ENCODE peak calls at places on chromosomes 12 and 14, in eight cellular contexts. D is AG10803; R is psoas muscle; Z is cardiac muscle cell; M is neural crest cell; S is CD8-positive, alpha-beta T cell; E is lower leg skin; H is thoracic aorta. J is an unnamed sample.

GRCh38 chr14:106134901-106135300 is 608.5 kb downstream of the TMEM121 start:
- DNase-seq in D (no peak), H (no peak), E (no peak), M (no peak), R (no peak), S (no peak), Z (no peak), J (no peak)

GRCh38 chr14:79395061-79395460 is 816.2 kb downstream of the DIO2 start:
- DNase-seq in R (no peak), S (no peak), H (no peak), M (no peak), E (no peak), Z (peak), D (peak), J (no peak)

GRCh38 chr14:55976619-55977018 is 141.6 kb upstream of the PELI2 start:
- DNase-seq in H (no peak), R (no peak), D (no peak), Z (peak), E (no peak), S (no peak), M (no peak), J (no peak)

GRCh38 chr12:100797246-100797645 is 2.7 kb downstream of the ANO4 start:
- DNase-seq in R (no peak), D (no peak), E (no peak), Z (no peak), M (no peak), S (no peak), H (no peak), J (no peak)

GRCh38 chr14:72793154-72793725 is 100.7 kb downstream of the DPF3 start:
- DNase-seq in Z (no peak), R (no peak), M (no peak), E (no peak), H (no peak), S (no peak), D (no peak), J (no peak)

GRCh38 chr14:92651106-92651792 is 97.2 kb downstream of the LGMN start:
- DNase-seq in S (peak), R (peak), Z (peak), H (no peak), M (no peak), D (no peak), E (peak), J (no peak)

GRCh38 chr14:54207476-54207875 is 189.3 kb upstream of the CDKN3 start:
- DNase-seq in S (no peak), M (no peak), Z (peak), H (no peak), R (no peak), D (peak), E (no peak), J (no peak)

GRCh38 chr12:131535779-131536178 is 175.1 kb upstream of the SFSWAP start:
- DNase-seq in M (no peak), R (no peak), S (no peak), D (no peak), Z (no peak), E (no peak), H (no peak), J (no peak)

GRCh38 chr14:75469606-75470237 is 41.9 kb downstream of the JDP2 start:
- DNase-seq in R (peak), D (no peak), M (no peak), S (no peak), Z (no peak), H (no peak), E (no peak), J (no peak)

GRCh38 chr12:118645219-118645618 is 268.9 kb downstream of the SUDS3 start:
- DNase-seq in D (no peak), H (no peak), Z (no peak), S (no peak), R (no peak), M (peak), E (no peak), J (peak)

GRCh38 chr12:79547735-79548347 is 142.9 kb downstream of the PAWR start:
- DNase-seq in S (no peak), E (peak), D (peak), R (no peak), M (peak), Z (peak), H (no peak), J (no peak)

GRCh38 chr14:56005580-56006053 is 112.6 kb upstream of the PELI2 start:
- DNase-seq in E (no peak), D (peak), Z (peak), M (no peak), H (no peak), R (no peak), S (no peak), J (no peak)

GRCh38 chr12:75361408-75361807 is 26.9 kb downstream of the GLIPR1L1 start:
- DNase-seq in E (no peak), R (no peak), Z (no peak), M (no peak), D (no peak), S (no peak), H (no peak), J (no peak)

GRCh38 chr14:101558739-101559240 is 2.5 kb upstream of the DIO3 start:
- DNase-seq in M (no peak), D (no peak), H (no peak), R (peak), S (no peak), Z (no peak), E (no peak), J (no peak)

GRCh38 chr12:15540469-15540872 is 218.2 kb downstream of the PTPRO start:
- DNase-seq in D (peak), H (no peak), E (no peak), Z (peak), M (no peak), R (no peak), S (no peak), J (no peak)

GRCh38 chr14:101127239-101127638 is 223.7 kb upstream of the RTL1 start:
- DNase-seq in H (no peak), R (no peak), E (no peak), D (peak), S (no peak), Z (no peak), M (no peak), J (peak)

GRCh38 chr12:84807249-84807648 is 105.3 kb downstream of the SLC6A15 start:
- DNase-seq in D (no peak), R (no peak), M (no peak), S (no peak), E (no peak), H (no peak), Z (no peak), J (no peak)

GRCh38 chr14:68460541-68460940 is 332.3 kb downstream of the ZFP36L1 start:
- DNase-seq in D (no peak), R (no peak), S (no peak), M (no peak), E (peak), H (no peak), Z (no peak), J (no peak)

GRCh38 chr12:55637467-55637866 is 775 bp downstream of the OR10P1 start:
- DNase-seq in D (no peak), E (no peak), S (peak), Z (no peak), R (no peak), M (no peak), H (no peak), J (no peak)

GRCh38 chr12:4089147-4089606 is 184.4 kb upstream of the CCND2 start:
- DNase-seq in Z (no peak), M (no peak), H (no peak), D (no peak), R (no peak), E (no peak), S (no peak), J (no peak)

GRCh38 chr14:68691031-68691864 is 101.6 kb downstream of the ZFP36L1 start:
- DNase-seq in D (no peak), Z (no peak), E (no peak), H (no peak), S (no peak), R (no peak), M (peak), J (no peak)

GRCh38 chr12:130070017-130070653 is 92.1 kb upstream of the FZD10 start:
- DNase-seq in D (no peak), H (no peak), R (no peak), Z (no peak), M (no peak), S (no peak), E (peak), J (no peak)

GRCh38 chr12:115758886-115759620 is 518.4 kb downstream of the MED13L start:
- DNase-seq in E (no peak), H (no peak), Z (no peak), S (no peak), M (no peak), R (no peak), D (no peak), J (no peak)

GRCh38 chr12:65122661-65123060 is 1.6 kb upstream of the WIF1 start:
- DNase-seq in R (no peak), E (no peak), H (no peak), M (no peak), Z (no peak), S (no peak), D (no peak), J (no peak)

GRCh38 chr12:65121956-65122469 is 908 bp upstream of the WIF1 start:
- DNase-seq in Z (no peak), E (no peak), M (no peak), H (no peak), R (no peak), S (no peak), D (no peak), J (no peak)

GRCh38 chr12:65121049-65121955 is at the start of gene WIF1:
- DNase-seq in D (no peak), E (no peak), H (no peak), M (no peak), Z (peak), S (peak), R (peak), J (peak)

GRCh38 chr12:65125247-65125646 is 4.1 kb upstream of the WIF1 start:
- DNase-seq in Z (no peak), S (no peak), R (no peak), H (no peak), E (no peak), D (no peak), M (no peak), J (no peak)

GRCh38 chr12:65123435-65124063 is 2.4 kb upstream of the WIF1 start:
- DNase-seq in M (no peak), H (no peak), E (no peak), S (no peak), Z (peak), R (no peak), D (peak), J (no peak)
- TF ChIP-seq CTCF in M (peak), H (no peak), E (no peak), S (peak), Z (peak), R (peak), D (peak), J (peak)

GRCh38 chr12:28961948-28962384 is 187.1 kb upstream of the FAR2 start:
- DNase-seq in E (no peak), S (no peak), H (no peak), M (no peak), D (no peak), Z (peak), R (no peak), J (no peak)

GRCh38 chr12:28958553-28959195 is 190.4 kb upstream of the FAR2 start:
- DNase-seq in S (no peak), M (no peak), D (peak), Z (peak), E (no peak), H (no peak), R (no peak), J (no peak)

GRCh38 chr12:28966049-28966778 is 182.9 kb upstream of the FAR2 start:
- DNase-seq in S (no peak), H (no peak), R (no peak), Z (peak), M (no peak), E (no peak), D (no peak), J (no peak)

GRCh38 chr12:28967426-28967825 is 181.7 kb upstream of the FAR2 start:
- DNase-seq in D (no peak), Z (no peak), E (no peak), S (no peak), M (no peak), H (no peak), R (no peak), J (no peak)

GRCh38 chr12:28963554-28963953 is 185.5 kb upstream of the FAR2 start:
- DNase-seq in H (no peak), E (no peak), M (no peak), R (no peak), D (peak), Z (peak), S (no peak), J (no peak)
- TF ChIP-seq CTCF in H (no peak), E (no peak), M (peak), R (no peak), D (peak), Z (peak), S (no peak), J (peak)

GRCh38 chr12:93569656-93570551 is 2.6 kb upstream of the SOCS2 start:
- DNase-seq in R (peak), E (peak), H (peak), M (peak), S (peak), Z (peak), D (peak), J (peak)
- TF ChIP-seq CTCF in R (peak), E (no peak), H (peak), M (peak), S (peak), Z (peak), D (peak), J (peak)

DNA sequence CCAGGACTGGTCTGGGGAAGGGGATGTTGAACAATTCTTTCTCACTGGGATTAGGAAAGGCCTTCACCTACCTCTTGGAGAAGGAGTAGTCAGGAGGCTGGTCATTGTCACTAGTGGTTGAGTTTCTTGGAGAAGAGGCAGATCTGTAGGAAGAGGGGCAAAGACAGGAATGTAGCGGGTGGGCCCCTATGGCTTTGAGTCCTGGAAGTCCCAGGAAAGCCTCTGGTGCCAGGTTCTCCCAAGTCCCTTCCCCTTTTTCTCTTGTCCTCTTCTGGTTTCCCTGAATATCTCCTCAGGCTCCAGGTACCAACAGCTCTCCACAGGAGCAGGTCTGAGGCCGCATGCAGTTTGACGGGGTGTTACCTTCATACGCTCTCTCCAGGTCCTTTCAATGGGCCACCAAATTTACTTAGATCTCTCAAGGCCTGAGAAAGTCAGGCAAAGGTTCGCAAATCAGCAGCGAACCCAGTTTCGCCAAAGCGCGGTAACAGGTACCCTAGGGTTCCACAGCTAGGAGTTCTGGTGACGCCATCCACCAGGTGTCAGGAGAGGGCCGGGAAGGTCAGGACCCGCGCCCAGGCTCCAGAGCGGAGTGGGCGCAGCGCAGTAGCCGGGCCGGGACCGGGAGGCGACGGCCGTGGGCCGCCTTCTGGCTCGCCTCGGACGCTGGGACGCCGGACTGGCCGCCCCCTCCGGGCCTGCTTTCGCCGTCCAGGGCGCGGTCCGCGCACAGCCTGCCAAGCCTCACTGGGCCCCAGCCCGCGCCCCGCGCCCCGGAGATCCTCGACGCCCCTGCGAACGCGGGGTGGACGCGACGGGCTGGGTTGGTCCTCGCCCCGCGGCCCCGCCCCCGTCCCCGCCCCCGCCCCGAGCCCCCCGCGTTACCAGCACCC is 795 bp downstream of the SMAGP start:
- DNase-seq in R (peak), M (peak), D (peak), S (peak), Z (peak), H (no peak), E (no peak), J (no peak)
- TF ChIP-seq CTCF in R (peak), M (peak), D (peak), S (peak), Z (peak), H (peak), E (no peak), J (no peak)

GRCh38 chr12:73935817-73936216 is 601.8 kb upstream of the ATXN7L3B start:
- DNase-seq in M (no peak), D (no peak), E (no peak), H (no peak), S (no peak), Z (no peak), R (no peak), J (no peak)
- TF ChIP-seq CTCF in M (peak), D (no peak), E (no peak), H (no peak), S (no peak), Z (no peak), R (no peak), J (no peak)

DNA sequence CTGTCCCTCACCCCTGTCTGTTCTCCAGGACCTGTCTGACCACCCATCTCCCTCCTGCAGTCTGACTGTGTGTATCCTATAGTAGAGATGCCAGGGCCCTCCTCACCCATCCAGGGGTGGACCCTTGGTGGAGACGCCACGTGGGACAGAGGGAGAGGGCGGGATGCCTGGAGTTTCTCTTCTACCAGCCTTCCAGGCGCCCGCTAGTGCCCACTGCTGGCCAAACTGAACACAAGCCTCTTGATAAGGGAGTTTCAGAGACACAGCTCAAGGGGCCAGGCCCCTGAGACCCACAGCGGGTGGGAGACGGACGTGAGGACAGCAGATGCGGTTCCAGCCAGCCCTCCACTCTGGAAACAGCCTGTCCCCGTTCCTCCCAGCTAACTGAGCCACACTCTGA is 147.3 kb downstream of the RBM19 start:
- DNase-seq in D (no peak), S (no peak), Z (peak), R (no peak), H (no peak), E (no peak), M (peak), J (no peak)
- TF ChIP-seq CTCF in D (peak), S (no peak), Z (peak), R (no peak), H (no peak), E (no peak), M (peak), J (no peak)

GRCh38 chr14:62885451-62885850 is 159.8 kb downstream of the KCNH5 start:
- DNase-seq in E (no peak), H (no peak), D (no peak), Z (no peak), S (no peak), R (no peak), M (no peak), J (no peak)

GRCh38 chr14:62882967-62883366 is 162.3 kb downstream of the KCNH5 start:
- DNase-seq in R (no peak), S (no peak), M (no peak), Z (no peak), E (no peak), H (no peak), D (no peak), J (no peak)

GRCh38 chr14:62889354-62889753 is 155.9 kb downstream of the KCNH5 start:
- DNase-seq in H (no peak), R (no peak), Z (peak), D (no peak), M (no peak), E (no peak), S (no peak), J (no peak)

GRCh38 chr14:62886461-62886860 is 158.8 kb downstream of the KCNH5 start:
- DNase-seq in R (no peak), S (no peak), Z (no peak), D (no peak), H (no peak), M (no peak), E (no peak), J (no peak)
- TF ChIP-seq CTCF in R (no peak), S (no peak), Z (no peak), D (no peak), H (no peak), M (no peak), E (no peak), J (no peak)

GRCh38 chr14:23006544-23007419 is 3.2 kb downstream of the C14orf93 start:
- DNase-seq in H (peak), S (peak), E (peak), D (peak), R (peak), M (peak), Z (peak), J (peak)
- TF ChIP-seq CTCF in H (peak), S (no peak), E (peak), D (peak), R (peak), M (peak), Z (peak), J (no peak)

GRCh38 chr14:65373671-65374039 is 38.9 kb upstream of the FUT8 start:
- DNase-seq in E (no peak), R (no peak), M (no peak), Z (no peak), D (peak), H (no peak), S (no peak), J (no peak)
- TF ChIP-seq CTCF in E (no peak), R (peak), M (no peak), Z (no peak), D (peak), H (no peak), S (no peak), J (no peak)

DNA sequence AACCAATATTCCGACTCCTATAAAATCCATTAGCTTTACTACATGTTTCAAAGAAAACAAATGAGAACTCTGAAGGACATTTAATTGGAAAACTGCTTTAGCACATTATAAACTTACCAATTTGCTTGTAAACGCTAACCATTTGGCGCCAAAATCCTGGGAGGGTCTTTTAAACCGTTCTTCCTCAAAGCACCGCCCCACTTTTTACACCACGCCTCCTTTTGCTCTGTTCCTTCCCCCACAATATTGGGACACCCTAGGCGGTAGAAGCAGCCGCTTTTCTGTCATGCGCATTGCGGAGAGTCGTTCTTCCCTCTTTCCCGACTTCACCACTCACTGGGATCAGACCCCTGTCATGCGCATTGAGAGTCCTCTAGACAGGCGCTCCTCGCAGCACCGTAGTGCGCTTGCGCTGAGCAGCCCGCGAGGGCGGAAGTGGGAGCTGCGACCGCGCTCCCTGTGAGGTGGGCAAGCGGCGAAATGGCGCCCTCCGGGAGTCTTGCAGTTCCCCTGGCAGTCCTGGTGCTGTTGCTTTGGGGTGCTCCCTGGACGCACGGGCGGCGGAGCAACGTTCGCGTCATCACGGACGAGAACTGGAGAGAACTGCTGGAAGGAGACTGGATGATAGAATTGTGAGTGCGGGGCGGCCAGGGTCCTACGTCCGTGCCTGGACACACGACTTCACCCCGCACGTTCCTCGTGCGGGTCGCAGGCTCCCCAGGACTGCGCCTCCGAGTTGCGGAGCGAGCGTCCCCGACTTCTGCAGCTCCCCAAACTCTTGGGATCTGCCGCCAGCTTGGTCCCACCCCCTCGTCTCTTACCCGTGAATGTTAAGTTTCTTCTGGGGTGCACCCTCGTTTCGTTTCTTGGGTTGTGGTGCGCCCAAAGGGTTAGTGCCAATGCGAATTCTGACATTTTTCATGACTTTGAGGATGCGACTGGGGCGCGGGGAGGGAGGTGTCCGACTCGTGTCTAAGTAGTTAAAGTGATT is at the start of gene TMX1:
- DNase-seq in R (peak), H (peak), D (peak), S (peak), M (peak), Z (peak), E (peak), J (peak)
- TF ChIP-seq CTCF in R (peak), H (peak), D (no peak), S (no peak), M (no peak), Z (peak), E (no peak), J (no peak)

J was measured in mesothelial cell of epicardium.